ENCODE peak calls at places on chromosomes 3 and 15, in seven cellular contexts. V is right lobe of liver; X is psoas muscle; J is adrenal gland; C is HCT116; H is lung; K is effector memory CD4-positive, alpha-beta T cell. Z is an unnamed sample.

GRCh38 chr15:100092034-100092433 is 249.7 kb downstream of the ADAMTS17 start:
- DNase-seq in V (no peak), X (no peak), J (no peak), C (no peak), H (peak; percentile 3), K (no peak), Z (no peak)

GRCh38 chr3:150545419-150546225 is 674 bp downstream of the SERP1 start:
- DNase-seq in V (peak; percentile 62), X (no peak), J (peak; percentile 24), C (no peak), H (no peak), K (no peak), Z (peak; percentile 52)

GRCh38 chr15:96285306-96285705 is 45.2 kb upstream of the NR2F2 start:
- DNase-seq in V (no peak), X (peak; percentile 19), J (peak; percentile 48), C (no peak), H (no peak), K (no peak), Z (peak; percentile 98)

GRCh38 chr3:16151109-16151508 is 23.4 kb upstream of the GALNT15 start:
- DNase-seq in V (peak; percentile 77), X (peak; percentile 86), J (peak; percentile 86), C (no peak), H (peak; percentile 58), K (no peak), Z (no peak)

GRCh38 chr3:184477940-184478339 is 83.6 kb upstream of the EPHB3 start:
- DNase-seq in V (no peak), X (no peak), J (no peak), C (no peak), H (no peak), K (no peak), Z (no peak)

GRCh38 chr15:33022629-33023028 is 171.9 kb downstream of the FMN1 start:
- DNase-seq in V (no peak), X (peak; percentile 82), J (no peak), C (no peak), H (peak; percentile 64), K (no peak), Z (no peak)

GRCh38 chr3:194749631-194750271 is 64.1 kb downstream of the FAM43A start:
- DNase-seq in V (no peak), X (no peak), J (no peak), C (no peak), H (no peak), K (no peak), Z (no peak)

GRCh38 chr15:82980986-82981385 is 5.0 kb upstream of the RAMAC start:
- DNase-seq in V (no peak), X (no peak), J (no peak), C (no peak), H (no peak), K (no peak), Z (no peak)

GRCh38 chr3:147395975-147396708 is 10.2 kb downstream of the ZIC4 start:
- DNase-seq in V (no peak), X (no peak), J (no peak), C (no peak), H (no peak), K (no peak), Z (no peak)

GRCh38 chr15:93019091-93019490 is 69.9 kb downstream of the RGMA start:
- DNase-seq in V (no peak), X (no peak), J (no peak), C (no peak), H (no peak), K (no peak), Z (no peak)

GRCh38 chr15:82165948-82166376 is 96.6 kb downstream of the EFL1 start:
- DNase-seq in V (no peak), X (no peak), J (no peak), C (no peak), H (no peak), K (no peak), Z (no peak)

GRCh38 chr3:36677331-36678007 is 86.9 kb downstream of the DCLK3 start:
- DNase-seq in V (no peak), X (no peak), J (no peak), C (peak; percentile 29), H (no peak), K (no peak), Z (peak; percentile 76)

GRCh38 chr3:78140866-78141658 is 1101.2 kb downstream of the ROBO2 start:
- DNase-seq in V (no peak), X (no peak), J (no peak), C (no peak), H (no peak), K (no peak), Z (peak; percentile 40)

GRCh38 chr15:49064281-49064653 is 18.0 kb upstream of the SECISBP2L start:
- DNase-seq in V (no peak), X (no peak), J (no peak), C (no peak), H (no peak), K (no peak), Z (no peak)

GRCh38 chr3:12287727-12288465 is 974 bp upstream of the PPARG start:
- DNase-seq in V (peak; percentile 74), X (peak; percentile 39), J (no peak), C (no peak), H (no peak), K (no peak), Z (no peak)

GRCh38 chr15:99503411-99503810 is 62.4 kb upstream of the MEF2A start:
- DNase-seq in V (no peak), X (no peak), J (no peak), C (no peak), H (no peak), K (no peak), Z (no peak)

GRCh38 chr3:171828852-171829770 is 14.0 kb upstream of the TMEM212 start:
- DNase-seq in V (no peak), X (no peak), J (no peak), C (no peak), H (no peak), K (no peak), Z (no peak)

GRCh38 chr15:55660153-55660552 is 72.0 kb upstream of the PYGO1 start:
- DNase-seq in V (no peak), X (no peak), J (no peak), C (no peak), H (no peak), K (no peak), Z (no peak)

GRCh38 chr15:45481151-45481550 is 41.4 kb downstream of the SLC30A4 start:
- DNase-seq in V (no peak), X (no peak), J (no peak), C (no peak), H (no peak), K (no peak), Z (no peak)

GRCh38 chr3:63450023-63450422 is 171.9 kb downstream of the SYNPR start:
- DNase-seq in V (no peak), X (no peak), J (no peak), C (no peak), H (no peak), K (no peak), Z (no peak)

GRCh38 chr3:132660745-132661067 is 577 bp downstream of the UBA5 start:
- DNase-seq in V (no peak), X (no peak), J (no peak), C (peak; percentile 4), H (no peak), K (no peak), Z (no peak)

GRCh38 chr3:14388200-14388599 is 14.2 kb upstream of the SLC6A6 start:
- DNase-seq in V (no peak), X (no peak), J (no peak), C (no peak), H (no peak), K (no peak), Z (no peak)

GRCh38 chr15:74767167-74768098 is 14.4 kb upstream of the CSK start:
- DNase-seq in V (no peak), X (no peak), J (no peak), C (no peak), H (no peak), K (no peak), Z (no peak)

GRCh38 chr3:24450142-24450932 is 44.3 kb downstream of the THRB start:
- DNase-seq in V (no peak), X (no peak), J (peak; percentile 39), C (no peak), H (no peak), K (no peak), Z (no peak)

GRCh38 chr3:24446032-24446431 is 48.6 kb downstream of the THRB start:
- DNase-seq in V (no peak), X (no peak), J (no peak), C (no peak), H (no peak), K (no peak), Z (no peak)

GRCh38 chr3:24451461-24452099 is 43.1 kb downstream of the THRB start:
- DNase-seq in V (peak; percentile 37), X (no peak), J (peak; percentile 43), C (no peak), H (no peak), K (no peak), Z (no peak)

GRCh38 chr3:24447836-24448235 is 46.8 kb downstream of the THRB start:
- DNase-seq in V (no peak), X (no peak), J (no peak), C (no peak), H (no peak), K (no peak), Z (no peak)
- H3K4me1 ChIP-seq in V (peaks cover 38% of the 10 kb centered on the region), X (peaks cover 60% of the 10 kb centered on the region), J (peaks cover 22% of the 10 kb centered on the region), C (no peaks in the 10 kb centered on the region), H (no peaks in the 10 kb centered on the region), K (no peaks in the 10 kb centered on the region), Z (no peaks in the 10 kb centered on the region)

GRCh38 chr15:58704155-58704825 is 45.2 kb downstream of the ADAM10 start:
- DNase-seq in V (no peak), X (no peak), J (no peak), C (no peak), H (no peak), K (no peak), Z (no peak)
- H3K9me3 ChIP-seq in V (no peaks in the 10 kb centered on the region), X (peaks cover 8% of the 10 kb centered on the region), J (peaks cover 8% of the 10 kb centered on the region), C (peaks cover 8% of the 10 kb centered on the region), H (no peaks in the 10 kb centered on the region), K (no peaks in the 10 kb centered on the region), Z (no peaks in the 10 kb centered on the region)

GRCh38 chr15:89359471-89360293 is 25.1 kb upstream of the POLG start:
- DNase-seq in V (no peak), X (no peak), J (no peak), C (no peak), H (no peak), K (no peak), Z (no peak)
- H3K4me3 ChIP-seq in V (no peak overlapping the region), X (peak overlapping the region; percentile 58), J (no peak overlapping the region), C (no peak overlapping the region), H (no peak overlapping the region), K (no peak overlapping the region), Z (no peak overlapping the region)

GRCh38 chr15:25410649-25411048 is 28.2 kb downstream of the UBE3A start:
- DNase-seq in V (no peak), X (no peak), J (no peak), C (no peak), H (no peak), K (no peak), Z (no peak)
- H3K4me1 ChIP-seq in V (peaks cover 22% of the 10 kb centered on the region), X (peaks cover 60% of the 10 kb centered on the region), J (no peaks in the 10 kb centered on the region), C (no peaks in the 10 kb centered on the region), H (peaks cover 6% of the 10 kb centered on the region), K (peaks cover 9% of the 10 kb centered on the region), Z (no peaks in the 10 kb centered on the region)